ENCODE peak calls at places on chromosomes 3 and 15, in six cellular contexts. O, S, L, D, M and G are unnamed samples.

GRCh38 chr3:57383421-57383820 is 90.9 kb upstream of the ASB14 start:
- DNase-seq in O (no peak), S (no peak), L (no peak), D (no peak), M (no peak), G (no peak)

GRCh38 chr3:46466273-46466672 is 1.6 kb upstream of the LTF start:
- DNase-seq in O (no peak), S (peak), L (no peak), D (no peak), M (no peak), G (no peak)

GRCh38 chr3:24365168-24365567 is 129.5 kb downstream of the THRB start:
- DNase-seq in O (no peak), S (peak), L (peak), D (no peak), M (no peak), G (no peak)

GRCh38 chr3:50274371-50275104 is 4.3 kb upstream of the LSMEM2 start:
- DNase-seq in O (no peak), S (peak), L (peak), D (no peak), M (peak), G (peak)

GRCh38 chr3:172698650-172699049 is 12.2 kb downstream of the NCEH1 start:
- DNase-seq in O (no peak), S (no peak), L (no peak), D (no peak), M (no peak), G (no peak)

GRCh38 chr15:79942656-79943481 is 28.1 kb downstream of the BCL2A1 start:
- DNase-seq in O (no peak), S (no peak), L (peak), D (no peak), M (no peak), G (no peak)

GRCh38 chr3:195221876-195222617 is 48.9 kb downstream of the XXYLT1 start:
- DNase-seq in O (no peak), S (no peak), L (no peak), D (no peak), M (no peak), G (no peak)

GRCh38 chr3:110576962-110577361 is 494.7 kb upstream of the NECTIN3 start:
- DNase-seq in O (no peak), S (no peak), L (peak), D (peak), M (no peak), G (no peak)

GRCh38 chr3:38609386-38610111 is 39.9 kb downstream of the SCN5A start:
- DNase-seq in O (no peak), S (no peak), L (no peak), D (no peak), M (no peak), G (no peak)

GRCh38 chr15:93722165-93722564 is 509.2 kb upstream of the MCTP2 start:
- DNase-seq in O (no peak), S (no peak), L (no peak), D (no peak), M (no peak), G (no peak)

GRCh38 chr3:52771334-52771681 is 568 bp upstream of the NEK4 start:
- DNase-seq in O (no peak), S (no peak), L (no peak), D (no peak), M (no peak), G (no peak)

GRCh38 chr3:71441925-71442620 is 141.5 kb downstream of the FOXP1 start:
- DNase-seq in O (no peak), S (no peak), L (no peak), D (no peak), M (no peak), G (no peak)

DNA sequence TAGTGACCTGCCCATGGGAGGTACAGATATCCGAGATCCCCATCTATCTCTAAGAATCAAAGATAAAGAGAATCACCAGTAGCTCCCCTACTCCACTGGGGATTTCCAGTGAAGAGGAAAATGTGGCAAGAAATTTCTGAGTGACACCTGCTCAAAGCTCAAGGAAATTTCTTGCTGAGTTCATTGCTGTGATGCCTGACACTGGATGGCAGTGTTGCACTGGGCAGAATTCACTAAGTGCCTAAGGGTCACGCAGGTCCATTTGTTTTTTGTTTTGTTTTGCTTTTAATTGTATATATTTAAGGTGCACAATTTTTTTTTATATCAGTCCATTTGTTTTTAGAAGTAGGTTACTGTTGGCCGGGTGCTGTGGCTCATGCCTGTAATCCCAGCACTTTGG is 109.5 kb upstream of the KCNAB1 start:
- DNase-seq in O (peak), S (no peak), L (peak), D (no peak), M (peak), G (no peak)
- TF ChIP-seq CTCF in O (peak), S (peak), L (peak), D (peak), M (no peak), G (peak)

GRCh38 chr3:64685800-64686445 is 1.9 kb downstream of the ADAMTS9 start:
- DNase-seq in O (peak), S (peak), L (no peak), D (no peak), M (peak), G (peak)
- TF ChIP-seq CTCF in O (peak), S (peak), L (no peak), D (peak), M (no peak), G (no peak)

DNA sequence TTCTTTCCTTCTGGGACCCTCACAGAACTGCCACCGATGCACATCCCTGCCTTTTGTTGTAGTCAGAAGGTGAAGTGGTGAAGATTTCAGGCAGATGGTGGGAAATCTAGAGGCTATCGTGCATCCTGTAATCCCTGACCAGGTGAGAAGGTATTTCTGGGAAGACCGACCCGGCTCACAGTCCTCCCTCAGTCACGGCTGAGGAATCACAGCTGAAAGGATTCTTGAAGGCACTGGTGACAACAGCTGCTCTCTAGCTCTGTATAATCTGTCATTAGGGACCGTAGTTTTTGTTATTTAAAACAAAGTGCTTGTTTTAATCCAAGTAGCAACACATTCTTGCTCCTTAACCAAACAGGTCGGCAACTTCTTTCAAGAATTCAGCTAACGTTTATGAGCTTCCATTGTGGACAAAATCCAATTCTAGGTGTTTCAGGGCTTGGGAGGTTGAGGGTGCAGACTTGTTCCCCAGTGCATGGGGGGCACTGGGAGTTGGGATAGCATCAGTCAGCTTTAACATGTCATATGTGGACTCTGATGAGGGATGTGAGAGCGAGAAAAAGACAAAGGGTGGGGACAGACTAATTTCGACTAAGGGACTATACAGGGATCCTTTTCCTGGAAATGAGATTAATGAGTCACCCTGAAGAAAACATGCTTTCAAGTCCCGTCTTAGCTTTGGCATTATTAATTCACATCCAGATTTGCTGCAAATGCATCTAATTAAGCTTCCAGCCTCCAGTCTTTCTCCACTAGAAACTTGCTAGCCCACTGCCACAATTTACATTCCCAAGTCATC is 141.0 kb upstream of the RASGRP1 start:
- DNase-seq in O (no peak), S (no peak), L (no peak), D (no peak), M (no peak), G (no peak)
- TF ChIP-seq CTCF in O (no peak), S (no peak), L (no peak), D (no peak), M (no peak), G (no peak)

DNA sequence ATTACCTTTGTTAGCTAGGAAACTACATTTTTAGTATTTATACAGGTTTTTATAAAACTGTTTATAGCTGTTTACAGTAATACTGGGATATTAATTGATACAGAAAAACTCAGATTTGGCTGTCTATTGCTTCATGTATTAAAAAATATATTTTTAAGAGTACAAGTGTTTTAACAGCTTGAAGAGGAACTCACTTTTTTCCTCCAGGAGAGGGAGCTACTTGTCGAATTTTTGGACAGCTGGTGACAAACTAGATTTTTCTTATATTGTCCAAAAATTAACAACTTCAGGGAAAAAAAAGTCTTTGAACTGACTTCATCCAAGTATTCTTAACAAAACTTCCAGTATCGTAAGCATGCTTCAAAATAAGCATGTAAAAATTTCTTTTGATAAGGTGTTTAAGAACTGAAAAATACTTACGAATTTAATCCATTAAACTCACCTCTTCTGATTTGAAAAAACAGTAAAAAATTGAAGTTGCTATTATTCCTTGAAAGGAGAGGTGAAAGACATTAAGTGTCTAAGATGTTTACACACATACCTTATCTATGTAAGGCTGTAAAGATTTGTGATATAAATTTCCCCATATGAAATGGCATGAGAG is 4.0 kb downstream of the DIPK2A start:
- DNase-seq in O (no peak), S (no peak), L (peak), D (no peak), M (no peak), G (no peak)
- TF ChIP-seq CTCF in O (peak), S (peak), L (peak), D (peak), M (peak), G (peak)